ENCODE peak calls at places on chromosome 11, in eight cellular contexts. A, G, M, S, X, I, H and D are unnamed samples.

GRCh38 chr11:78065239-78065638 is 1.6 kb downstream of the THRSP start:
- DNase-seq in X (no peak), H (no peak), S (no peak), A (no peak), M (no peak), G (no peak), I (no peak), D (no peak)

GRCh38 chr11:59206635-59207034 is 6.1 kb downstream of the MPEG1 start:
- DNase-seq in X (peak; percentile 26), M (peak; percentile 44), A (peak; percentile 54), S (peak; percentile 21), I (peak; percentile 88), G (no peak), H (peak; percentile 25), D (no peak)

GRCh38 chr11:43802509-43802908 is 78.1 kb upstream of the ALKBH3 start:
- DNase-seq in M (peak; percentile 14), I (no peak), G (no peak), S (no peak), A (no peak), H (peak; percentile 16), X (no peak), D (no peak)

GRCh38 chr11:83350187-83350586 is 64.0 kb upstream of the CCDC90B start:
- DNase-seq in I (no peak), G (no peak), M (no peak), S (no peak), H (no peak), X (no peak), A (no peak), D (no peak)

GRCh38 chr11:92632510-92632909 is 336.9 kb upstream of the MTNR1B start:
- DNase-seq in G (no peak), X (no peak), I (peak; percentile 49), A (no peak), S (no peak), M (no peak), H (no peak), D (no peak)

GRCh38 chr11:67264886-67265632 is 1.2 kb upstream of the GRK2 start:
- DNase-seq in S (no peak), I (no peak), X (no peak), H (no peak), A (no peak), G (no peak), M (peak; percentile 43), D (no peak)

GRCh38 chr11:119907122-119907933 is 178.3 kb upstream of the NECTIN1 start:
- DNase-seq in A (peak; percentile 90), G (no peak), I (peak; percentile 83), X (no peak), S (no peak), M (no peak), H (no peak), D (no peak)

GRCh38 chr11:59151761-59152160 is 9.1 kb downstream of the FAM111A start:
- DNase-seq in G (no peak), S (no peak), I (no peak), M (no peak), H (no peak), X (no peak), A (no peak), D (no peak)

GRCh38 chr11:12772324-12772723 is 98.1 kb downstream of the TEAD1 start:
- DNase-seq in H (no peak), X (peak; percentile 22), G (no peak), S (no peak), M (no peak), A (no peak), I (no peak), D (no peak)

GRCh38 chr11:72856065-72856464 is 41.9 kb downstream of the ATG16L2 start:
- DNase-seq in I (no peak), A (no peak), M (no peak), H (no peak), S (no peak), G (no peak), X (no peak), D (no peak)

GRCh38 chr11:2517386-2518064 is 72.7 kb downstream of the KCNQ1 start:
- DNase-seq in A (peak; percentile 12), X (no peak), G (no peak), H (no peak), S (no peak), M (no peak), I (peak; percentile 35), D (no peak)

GRCh38 chr11:26761382-26761781 is 39.5 kb upstream of the SLC5A12 start:
- DNase-seq in G (no peak), X (no peak), I (no peak), A (no peak), S (no peak), H (no peak), M (peak; percentile 38), D (peak; percentile 47)

GRCh38 chr11:69530278-69531070 is 49.0 kb downstream of the LINC01488 start:
- DNase-seq in X (no peak), S (no peak), A (no peak), M (no peak), G (no peak), I (peak; percentile 32), H (no peak), D (no peak)

GRCh38 chr11:28476053-28476452 is 367.9 kb downstream of the METTL15 start:
- DNase-seq in G (no peak), M (no peak), X (no peak), H (no peak), I (no peak), A (no peak), S (no peak), D (no peak)

GRCh38 chr11:16261836-16262644 is 94.3 kb downstream of the SOX6 start:
- DNase-seq in G (no peak), I (no peak), H (no peak), A (no peak), S (no peak), X (no peak), M (no peak), D (no peak)

GRCh38 chr11:45932217-45932616 is 9.8 kb downstream of the LARGE2 start:
- DNase-seq in S (no peak), A (no peak), I (no peak), X (no peak), G (no peak), H (no peak), M (no peak), D (no peak)

GRCh38 chr11:65863889-65864757 is 3.9 kb downstream of the MUS81 start:
- DNase-seq in S (no peak), M (no peak), H (no peak), A (no peak), I (no peak), G (no peak), X (no peak), D (no peak)

GRCh38 chr11:65862191-65862735 is 2.0 kb downstream of the MUS81 start:
- DNase-seq in X (peak; percentile 7), H (no peak), I (no peak), M (no peak), G (no peak), A (no peak), S (no peak), D (no peak)

GRCh38 chr11:65864758-65865471 is 4.7 kb downstream of the MUS81 start:
- DNase-seq in G (no peak), A (no peak), M (no peak), I (no peak), S (no peak), X (no peak), H (no peak), D (no peak)

GRCh38 chr11:65861533-65862183 is 1.4 kb downstream of the MUS81 start:
- DNase-seq in S (no peak), M (no peak), I (peak; percentile 42), A (no peak), X (no peak), G (no peak), H (no peak), D (no peak)

DNA sequence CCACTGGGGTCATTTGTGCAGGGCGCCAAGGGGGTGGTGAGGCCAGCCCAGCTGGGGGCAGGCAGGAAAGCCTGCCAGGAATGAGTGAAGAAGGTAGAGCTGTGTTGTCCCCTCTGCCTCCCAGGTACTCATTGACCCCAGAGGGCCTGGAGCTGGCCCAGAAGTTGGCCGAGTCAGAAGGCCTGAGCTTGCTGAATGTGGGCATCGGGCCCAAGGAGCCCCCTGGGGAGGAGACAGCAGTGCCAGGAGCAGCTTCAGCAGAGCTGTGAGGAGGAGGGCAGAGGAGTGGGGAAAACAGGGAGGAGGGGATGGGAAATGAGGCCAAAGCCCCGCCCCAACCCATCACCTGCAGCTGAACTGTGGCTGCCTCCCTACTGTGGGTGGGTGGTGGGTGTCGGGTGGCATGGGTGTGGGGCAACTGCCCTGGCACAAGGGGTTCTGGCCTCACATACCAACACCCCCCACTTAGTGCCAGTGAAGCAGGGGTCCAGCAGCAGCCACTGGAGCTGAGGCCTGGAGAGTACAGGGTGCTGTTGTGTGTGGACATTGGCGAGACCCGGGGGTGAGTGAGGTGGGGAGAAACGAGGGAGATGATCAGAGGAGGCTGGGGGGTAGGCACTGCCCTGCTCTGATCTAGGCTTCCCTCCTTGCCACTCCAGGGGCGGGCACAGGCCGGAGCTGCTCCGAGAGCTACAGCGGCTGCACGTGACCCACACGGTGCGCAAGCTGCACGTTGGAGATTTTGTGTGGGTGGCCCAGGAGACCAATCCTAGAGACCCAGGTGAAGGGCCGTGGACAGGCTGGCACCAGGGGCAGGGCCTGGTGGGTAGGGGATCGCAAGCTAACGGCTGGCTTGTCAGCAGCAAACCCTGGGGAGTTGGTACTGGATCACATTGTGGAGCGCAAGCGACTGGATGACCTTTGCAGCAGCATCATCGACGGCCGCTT is 3.0 kb downstream of the MUS81 start:
- DNase-seq in I (no peak), G (no peak), M (no peak), X (peak; percentile 6), H (no peak), S (no peak), A (no peak), D (no peak)
- H3K9ac ChIP-seq in I (no peak overlapping the region), G (peak overlapping the region; percentile 16), M (peak overlapping the region; percentile 90), X (peak overlapping the region; percentile 9), H (no peak overlapping the region), S (no peak overlapping the region), A (peak overlapping the region; percentile 14), D (peak overlapping the region; percentile 89)

GRCh38 chr11:19472679-19473078 is 231.9 kb upstream of the E2F8 start:
- DNase-seq in I (no peak), M (peak; percentile 20), A (no peak), X (no peak), G (no peak), H (no peak), S (no peak), D (no peak)

GRCh38 chr11:19466314-19466713 is 225.6 kb upstream of the E2F8 start:
- DNase-seq in S (no peak), X (no peak), A (no peak), I (no peak), H (no peak), G (no peak), M (no peak), D (no peak)

GRCh38 chr11:19467904-19468303 is 227.2 kb upstream of the E2F8 start:
- DNase-seq in I (no peak), H (no peak), G (no peak), A (no peak), M (peak; percentile 17), S (no peak), X (no peak), D (no peak)
- H3K9ac ChIP-seq in I (no peak overlapping the region), H (no peak overlapping the region), G (no peak overlapping the region), A (no peak overlapping the region), M (no peak overlapping the region), S (no peak overlapping the region), X (no peak overlapping the region), D (no peak overlapping the region)

GRCh38 chr11:75342966-75343870 is 8.2 kb downstream of the ARRB1 start:
- DNase-seq in X (no peak), H (peak; percentile 65), I (peak; percentile 87), G (no peak), M (peak; percentile 48), S (no peak), A (peak; percentile 74), D (peak; percentile 30)
- H3K9ac ChIP-seq in X (no peak overlapping the region), H (no peak overlapping the region), I (no peak overlapping the region), G (no peak overlapping the region), M (no peak overlapping the region), S (no peak overlapping the region), A (no peak overlapping the region), D (no peak overlapping the region)

GRCh38 chr11:71252782-71253730 is 679 bp upstream of the SHANK2 start:
- DNase-seq in S (peak; percentile 48), X (no peak), A (peak; percentile 62), H (peak; percentile 68), G (no peak), I (peak; percentile 86), M (peak; percentile 77), D (peak; percentile 46)
- H3K9ac ChIP-seq in S (peak overlapping the region; percentile 70), X (no peak overlapping the region), A (peak overlapping the region; percentile 24), H (peak overlapping the region; percentile 12), G (peak overlapping the region; percentile 37), I (peak overlapping the region; percentile 15), M (peak overlapping the region; percentile 46), D (no peak overlapping the region)